ENCODE peak calls at places on chromosome 5, in nine cellular contexts. One of them, this sample, is unnamed.

GRCh38 chr5:150641006-150641570 is 628 bp downstream of the SYNPO start:
- DNase-seq in PC-3: peak; percentile 77
- DNase-seq in OCI-LY7: no peak
- DNase-seq in hepatocyte: no peak
- DNase-seq in SK-N-SH: no peak
- DNase-seq in MM.1S: no peak
- DNase-seq in HCT116: no peak
- DNase-seq in GM23248: peak; percentile 86
- DNase-seq in PC-9: peak; percentile 42
- DNase-seq in this sample: no peak

GRCh38 chr5:37739817-37740261 is 100.0 kb downstream of the GDNF start:
- DNase-seq in MM.1S: no peak
- DNase-seq in GM23248: peak; percentile 77
- DNase-seq in hepatocyte: no peak
- DNase-seq in OCI-LY7: no peak
- DNase-seq in PC-9: no peak
- DNase-seq in HCT116: no peak
- DNase-seq in SK-N-SH: no peak
- DNase-seq in PC-3: no peak
- DNase-seq in this sample: no peak

GRCh38 chr5:176648467-176649194 is 1.3 kb downstream of the TSPAN17 start:
- DNase-seq in MM.1S: no peak
- DNase-seq in HCT116: no peak
- DNase-seq in SK-N-SH: no peak
- DNase-seq in PC-9: no peak
- DNase-seq in hepatocyte: no peak
- DNase-seq in OCI-LY7: no peak
- DNase-seq in GM23248: peak; percentile 45
- DNase-seq in PC-3: no peak
- DNase-seq in this sample: no peak

GRCh38 chr5:149240354-149240998 is 31.2 kb upstream of the AFAP1L1 start:
- DNase-seq in GM23248: no peak
- DNase-seq in OCI-LY7: no peak
- DNase-seq in MM.1S: no peak
- DNase-seq in hepatocyte: no peak
- DNase-seq in PC-9: no peak
- DNase-seq in PC-3: no peak
- DNase-seq in HCT116: no peak
- DNase-seq in SK-N-SH: no peak
- DNase-seq in this sample: no peak

GRCh38 chr5:20678814-20679298 is 690.9 kb upstream of the CDH18 start:
- DNase-seq in PC-9: peak; percentile 23
- DNase-seq in PC-3: peak; percentile 86
- DNase-seq in GM23248: peak; percentile 90
- DNase-seq in hepatocyte: peak; percentile 10
- DNase-seq in OCI-LY7: no peak
- DNase-seq in HCT116: no peak
- DNase-seq in SK-N-SH: no peak
- DNase-seq in MM.1S: no peak
- DNase-seq in this sample: no peak

GRCh38 chr5:90131734-90132133 is 277.8 kb downstream of the CETN3 start:
- DNase-seq in GM23248: no peak
- DNase-seq in PC-3: no peak
- DNase-seq in SK-N-SH: no peak
- DNase-seq in HCT116: no peak
- DNase-seq in hepatocyte: no peak
- DNase-seq in PC-9: no peak
- DNase-seq in MM.1S: no peak
- DNase-seq in OCI-LY7: no peak
- DNase-seq in this sample: peak; percentile 37

GRCh38 chr5:41790038-41790776 is 80.0 kb downstream of the OXCT1 start:
- DNase-seq in hepatocyte: peak; percentile 11
- DNase-seq in GM23248: peak; percentile 40
- DNase-seq in HCT116: no peak
- DNase-seq in MM.1S: no peak
- DNase-seq in SK-N-SH: peak; percentile 55
- DNase-seq in OCI-LY7: no peak
- DNase-seq in PC-3: peak; percentile 32
- DNase-seq in PC-9: no peak
- DNase-seq in this sample: no peak

GRCh38 chr5:33153891-33154290 is 286.9 kb upstream of the TARS1 start:
- DNase-seq in SK-N-SH: no peak
- DNase-seq in OCI-LY7: no peak
- DNase-seq in hepatocyte: no peak
- DNase-seq in PC-9: no peak
- DNase-seq in MM.1S: no peak
- DNase-seq in HCT116: no peak
- DNase-seq in PC-3: peak; percentile 73
- DNase-seq in GM23248: peak; percentile 4
- DNase-seq in this sample: no peak

GRCh38 chr5:153352685-153353219 is 137.7 kb upstream of the GRIA1 start:
- DNase-seq in SK-N-SH: no peak
- DNase-seq in OCI-LY7: no peak
- DNase-seq in PC-9: no peak
- DNase-seq in GM23248: peak; percentile 10
- DNase-seq in PC-3: no peak
- DNase-seq in HCT116: no peak
- DNase-seq in MM.1S: peak; percentile 69
- DNase-seq in hepatocyte: no peak
- DNase-seq in this sample: no peak

GRCh38 chr5:54360089-54360488 is 49.7 kb upstream of the ARL15 start:
- DNase-seq in PC-9: no peak
- DNase-seq in SK-N-SH: no peak
- DNase-seq in OCI-LY7: no peak
- DNase-seq in HCT116: no peak
- DNase-seq in MM.1S: no peak
- DNase-seq in GM23248: peak; percentile 84
- DNase-seq in hepatocyte: peak; percentile 35
- DNase-seq in PC-3: peak; percentile 67
- DNase-seq in this sample: no peak

DNA sequence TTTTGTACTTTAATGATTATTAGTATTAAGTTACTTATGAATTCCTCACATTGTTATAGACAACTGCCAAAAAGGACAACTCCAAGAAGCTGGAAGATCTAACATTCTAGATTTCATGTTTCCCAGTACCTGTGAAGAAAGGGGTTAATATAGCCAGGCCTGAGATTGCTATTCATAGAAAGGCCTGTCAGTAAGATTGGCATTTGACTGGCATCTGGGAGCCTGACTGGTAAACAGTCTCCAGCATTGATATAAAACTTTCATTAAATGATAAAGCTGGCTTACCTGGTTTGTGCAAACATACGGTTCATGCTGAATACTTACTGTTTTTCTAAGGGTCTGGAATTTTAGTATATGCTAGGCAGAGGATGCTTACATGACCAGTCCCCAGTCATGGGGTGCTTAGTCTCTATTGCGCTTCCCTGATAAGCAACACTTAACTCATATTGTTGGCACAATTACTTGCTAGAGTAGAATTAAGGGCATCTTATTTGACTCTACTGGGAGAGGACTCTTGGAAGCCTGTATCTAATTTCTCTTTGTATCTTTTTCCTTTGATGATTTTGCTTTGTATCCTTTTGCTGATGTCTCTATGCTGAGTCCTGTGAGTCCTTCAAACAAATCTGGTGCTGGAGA is 340.4 kb upstream of the SEMA6A start:
- DNase-seq in HCT116: no peak
- DNase-seq in MM.1S: no peak
- DNase-seq in GM23248: no peak
- DNase-seq in OCI-LY7: no peak
- DNase-seq in PC-9: no peak
- DNase-seq in hepatocyte: no peak
- DNase-seq in PC-3: no peak
- DNase-seq in SK-N-SH: no peak
- DNase-seq in this sample: no peak
- H3K9me2 ChIP-seq in HCT116: no peaks in the 10 kb centered on the region
- H3K9me2 ChIP-seq in MM.1S: no peaks in the 10 kb centered on the region
- H3K9me2 ChIP-seq in GM23248: no peaks in the 10 kb centered on the region
- H3K9me2 ChIP-seq in OCI-LY7: no peaks in the 10 kb centered on the region
- H3K9me2 ChIP-seq in PC-9: no peaks in the 10 kb centered on the region
- H3K9me2 ChIP-seq in hepatocyte: no peaks in the 10 kb centered on the region
- H3K9me2 ChIP-seq in PC-3: no peaks in the 10 kb centered on the region
- H3K9me2 ChIP-seq in SK-N-SH: no peaks in the 10 kb centered on the region
- H3K9me2 ChIP-seq in this sample: no peaks in the 10 kb centered on the region

GRCh38 chr5:146331257-146331822 is 7.3 kb upstream of the POU4F3 start:
- DNase-seq in GM23248: no peak
- DNase-seq in PC-3: no peak
- DNase-seq in HCT116: no peak
- DNase-seq in OCI-LY7: no peak
- DNase-seq in MM.1S: no peak
- DNase-seq in hepatocyte: no peak
- DNase-seq in PC-9: no peak
- DNase-seq in SK-N-SH: no peak
- DNase-seq in this sample: no peak

GRCh38 chr5:146336197-146336596 is 2.4 kb upstream of the POU4F3 start:
- DNase-seq in hepatocyte: no peak
- DNase-seq in PC-3: no peak
- DNase-seq in HCT116: no peak
- DNase-seq in MM.1S: no peak
- DNase-seq in PC-9: no peak
- DNase-seq in GM23248: no peak
- DNase-seq in OCI-LY7: no peak
- DNase-seq in SK-N-SH: no peak
- DNase-seq in this sample: no peak

GRCh38 chr5:146337928-146338327 is 711 bp upstream of the POU4F3 start:
- DNase-seq in SK-N-SH: no peak
- DNase-seq in PC-9: no peak
- DNase-seq in GM23248: no peak
- DNase-seq in OCI-LY7: no peak
- DNase-seq in hepatocyte: no peak
- DNase-seq in PC-3: no peak
- DNase-seq in HCT116: no peak
- DNase-seq in MM.1S: no peak
- DNase-seq in this sample: no peak

GRCh38 chr5:146337264-146337904 is 1.3 kb upstream of the POU4F3 start:
- DNase-seq in SK-N-SH: no peak
- DNase-seq in PC-3: no peak
- DNase-seq in OCI-LY7: no peak
- DNase-seq in hepatocyte: no peak
- DNase-seq in HCT116: no peak
- DNase-seq in PC-9: no peak
- DNase-seq in MM.1S: no peak
- DNase-seq in GM23248: no peak
- DNase-seq in this sample: no peak

GRCh38 chr5:146334074-146334533 is 4.5 kb upstream of the POU4F3 start:
- DNase-seq in GM23248: no peak
- DNase-seq in hepatocyte: no peak
- DNase-seq in PC-9: no peak
- DNase-seq in SK-N-SH: no peak
- DNase-seq in OCI-LY7: no peak
- DNase-seq in HCT116: no peak
- DNase-seq in PC-3: no peak
- DNase-seq in MM.1S: no peak
- DNase-seq in this sample: no peak
- H3K4me2 ChIP-seq in GM23248: no peak overlapping the region
- H3K4me2 ChIP-seq in hepatocyte: no peak overlapping the region
- H3K4me2 ChIP-seq in PC-9: no peak overlapping the region
- H3K4me2 ChIP-seq in SK-N-SH: no peak overlapping the region
- H3K4me2 ChIP-seq in OCI-LY7: no peak overlapping the region
- H3K4me2 ChIP-seq in HCT116: no peak overlapping the region
- H3K4me2 ChIP-seq in PC-3: no peak overlapping the region
- H3K4me2 ChIP-seq in MM.1S: no peak overlapping the region
- H3K4me2 ChIP-seq in this sample: no peak overlapping the region

GRCh38 chr5:32100903-32101302 is 73.2 kb downstream of the GOLPH3 start:
- DNase-seq in SK-N-SH: no peak
- DNase-seq in GM23248: no peak
- DNase-seq in OCI-LY7: no peak
- DNase-seq in PC-3: no peak
- DNase-seq in HCT116: no peak
- DNase-seq in PC-9: no peak
- DNase-seq in hepatocyte: no peak
- DNase-seq in MM.1S: no peak
- DNase-seq in this sample: no peak

GRCh38 chr5:32098291-32098690 is 75.8 kb downstream of the GOLPH3 start:
- DNase-seq in MM.1S: no peak
- DNase-seq in SK-N-SH: peak; percentile 44
- DNase-seq in GM23248: no peak
- DNase-seq in PC-9: no peak
- DNase-seq in PC-3: no peak
- DNase-seq in hepatocyte: no peak
- DNase-seq in OCI-LY7: no peak
- DNase-seq in HCT116: no peak
- DNase-seq in this sample: no peak

GRCh38 chr5:32098806-32099435 is 75.2 kb downstream of the GOLPH3 start:
- DNase-seq in PC-9: no peak
- DNase-seq in SK-N-SH: no peak
- DNase-seq in PC-3: no peak
- DNase-seq in OCI-LY7: no peak
- DNase-seq in GM23248: no peak
- DNase-seq in hepatocyte: no peak
- DNase-seq in MM.1S: no peak
- DNase-seq in HCT116: no peak
- DNase-seq in this sample: no peak

GRCh38 chr5:32099486-32100035 is 74.6 kb downstream of the GOLPH3 start:
- DNase-seq in hepatocyte: no peak
- DNase-seq in PC-9: no peak
- DNase-seq in MM.1S: no peak
- DNase-seq in OCI-LY7: no peak
- DNase-seq in HCT116: no peak
- DNase-seq in GM23248: no peak
- DNase-seq in PC-3: no peak
- DNase-seq in SK-N-SH: no peak
- DNase-seq in this sample: no peak

GRCh38 chr5:32100230-32100629 is 73.9 kb downstream of the GOLPH3 start:
- DNase-seq in hepatocyte: peak; percentile 32
- DNase-seq in GM23248: peak; percentile 19
- DNase-seq in PC-9: no peak
- DNase-seq in HCT116: no peak
- DNase-seq in SK-N-SH: peak; percentile 56
- DNase-seq in MM.1S: no peak
- DNase-seq in PC-3: no peak
- DNase-seq in OCI-LY7: no peak
- DNase-seq in this sample: no peak
- H3K27ac ChIP-seq in hepatocyte: no peak overlapping the region
- H3K27ac ChIP-seq in GM23248: no peak overlapping the region
- H3K27ac ChIP-seq in PC-9: no peak overlapping the region
- H3K27ac ChIP-seq in HCT116: no peak overlapping the region
- H3K27ac ChIP-seq in SK-N-SH: peak overlapping the region; percentile 53
- H3K27ac ChIP-seq in MM.1S: no peak overlapping the region
- H3K27ac ChIP-seq in PC-3: no peak overlapping the region
- H3K27ac ChIP-seq in OCI-LY7: no peak overlapping the region
- H3K27ac ChIP-seq in this sample: no peak overlapping the region

DNA sequence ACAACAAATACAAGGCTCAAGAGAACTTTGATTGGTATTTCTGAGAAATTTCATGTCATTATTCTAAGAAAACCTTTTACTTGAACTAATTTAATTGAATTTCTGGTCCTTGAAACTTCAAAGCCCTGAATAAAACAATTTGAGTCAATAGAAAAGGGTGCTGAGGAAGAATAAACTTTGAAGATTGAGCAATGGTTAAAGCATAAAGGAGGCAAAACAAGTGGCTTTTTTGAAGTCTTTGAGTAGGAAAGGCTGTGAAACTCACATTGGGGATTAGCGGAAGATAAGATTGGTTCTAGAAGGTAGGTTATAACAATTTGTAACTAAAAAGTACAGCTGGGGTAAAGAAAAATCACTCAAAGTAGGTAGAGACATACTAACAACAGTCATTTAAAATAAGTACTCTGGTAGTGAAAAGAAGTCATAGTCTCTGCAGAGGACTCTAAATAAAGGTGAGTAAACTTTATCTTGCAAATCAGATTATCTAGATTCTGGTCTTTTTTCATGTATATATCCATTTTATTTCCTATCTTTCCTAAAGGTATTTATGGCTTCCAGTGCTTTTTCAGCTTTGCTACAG is 6.4 kb upstream of the PLPP1 start:
- DNase-seq in HCT116: no peak
- DNase-seq in OCI-LY7: no peak
- DNase-seq in PC-3: no peak
- DNase-seq in GM23248: no peak
- DNase-seq in PC-9: no peak
- DNase-seq in MM.1S: no peak
- DNase-seq in hepatocyte: no peak
- DNase-seq in SK-N-SH: no peak
- DNase-seq in this sample: no peak
- H3K9me2 ChIP-seq in HCT116: no peaks in the 10 kb centered on the region
- H3K9me2 ChIP-seq in OCI-LY7: no peaks in the 10 kb centered on the region
- H3K9me2 ChIP-seq in PC-3: no peaks in the 10 kb centered on the region
- H3K9me2 ChIP-seq in GM23248: no peaks in the 10 kb centered on the region
- H3K9me2 ChIP-seq in PC-9: no peaks in the 10 kb centered on the region
- H3K9me2 ChIP-seq in MM.1S: no peaks in the 10 kb centered on the region
- H3K9me2 ChIP-seq in hepatocyte: no peaks in the 10 kb centered on the region
- H3K9me2 ChIP-seq in SK-N-SH: no peaks in the 10 kb centered on the region
- H3K9me2 ChIP-seq in this sample: no peaks in the 10 kb centered on the region

This sample was measured in Karpas-422.